ENCODE peak calls at places on chromosomes 6 and 20, in seven cellular contexts. One of them, this sample, is unnamed.

GRCh38 chr20:59185809-59186208 is 22.2 kb downstream of the ZNF831 start:
- DNase-seq in heart left ventricle: no peak
- DNase-seq in HCT116: no peak
- DNase-seq in sigmoid colon: no peak
- DNase-seq in uterus: no peak
- DNase-seq in endothelial cell of umbilical vein: no peak
- DNase-seq in spleen: no peak
- DNase-seq in this sample: no peak

GRCh38 chr6:7316658-7317533 is 3.9 kb upstream of the SSR1 start:
- DNase-seq in heart left ventricle: no peak
- DNase-seq in HCT116: no peak
- DNase-seq in sigmoid colon: no peak
- DNase-seq in uterus: no peak
- DNase-seq in endothelial cell of umbilical vein: no peak
- DNase-seq in spleen: no peak
- DNase-seq in this sample: no peak

GRCh38 chr20:32115196-32115767 is 5.8 kb downstream of the TM9SF4 start:
- DNase-seq in heart left ventricle: no peak
- DNase-seq in HCT116: no peak
- DNase-seq in sigmoid colon: no peak
- DNase-seq in uterus: no peak
- DNase-seq in endothelial cell of umbilical vein: no peak
- DNase-seq in spleen: no peak
- DNase-seq in this sample: peak; percentile 10

GRCh38 chr20:25199473-25200265 is 4.2 kb downstream of the ENTPD6 start:
- DNase-seq in heart left ventricle: no peak
- DNase-seq in HCT116: no peak
- DNase-seq in sigmoid colon: no peak
- DNase-seq in uterus: no peak
- DNase-seq in endothelial cell of umbilical vein: no peak
- DNase-seq in spleen: no peak
- DNase-seq in this sample: no peak

GRCh38 chr20:57614490-57615471 is 5.4 kb downstream of the ZBP1 start:
- DNase-seq in heart left ventricle: no peak
- DNase-seq in HCT116: no peak
- DNase-seq in sigmoid colon: no peak
- DNase-seq in uterus: no peak
- DNase-seq in endothelial cell of umbilical vein: no peak
- DNase-seq in spleen: peak; percentile 59
- DNase-seq in this sample: no peak

GRCh38 chr20:62776692-62777527 is 19.4 kb upstream of the MRGBP start:
- DNase-seq in heart left ventricle: no peak
- DNase-seq in HCT116: peak; percentile 75
- DNase-seq in sigmoid colon: no peak
- DNase-seq in uterus: no peak
- DNase-seq in endothelial cell of umbilical vein: no peak
- DNase-seq in spleen: peak; percentile 85
- DNase-seq in this sample: peak; percentile 56

GRCh38 chr6:128327890-128328289 is 192.5 kb downstream of the PTPRK start:
- DNase-seq in heart left ventricle: no peak
- DNase-seq in HCT116: peak; percentile 3
- DNase-seq in sigmoid colon: no peak
- DNase-seq in uterus: no peak
- DNase-seq in endothelial cell of umbilical vein: no peak
- DNase-seq in spleen: no peak
- DNase-seq in this sample: no peak

GRCh38 chr6:2939315-2940009 is 31.9 kb downstream of the SERPINB6 start:
- DNase-seq in heart left ventricle: peak; percentile 76
- DNase-seq in HCT116: no peak
- DNase-seq in sigmoid colon: peak; percentile 59
- DNase-seq in uterus: no peak
- DNase-seq in endothelial cell of umbilical vein: no peak
- DNase-seq in spleen: peak; percentile 81
- DNase-seq in this sample: peak; percentile 42

GRCh38 chr6:48765352-48765961 is 654.5 kb upstream of the PTCHD4 start:
- DNase-seq in heart left ventricle: peak; percentile 35
- DNase-seq in HCT116: peak; percentile 59
- DNase-seq in sigmoid colon: no peak
- DNase-seq in uterus: no peak
- DNase-seq in endothelial cell of umbilical vein: peak; percentile 74
- DNase-seq in spleen: no peak
- DNase-seq in this sample: no peak

GRCh38 chr6:14882394-14883073 is 363.3 kb upstream of the JARID2 start:
- DNase-seq in heart left ventricle: no peak
- DNase-seq in HCT116: no peak
- DNase-seq in sigmoid colon: no peak
- DNase-seq in uterus: no peak
- DNase-seq in endothelial cell of umbilical vein: no peak
- DNase-seq in spleen: no peak
- DNase-seq in this sample: no peak

GRCh38 chr6:166786704-166787293 is 159.7 kb upstream of the RPS6KA2 start:
- DNase-seq in heart left ventricle: no peak
- DNase-seq in HCT116: peak; percentile 62
- DNase-seq in sigmoid colon: no peak
- DNase-seq in uterus: no peak
- DNase-seq in endothelial cell of umbilical vein: peak; percentile 61
- DNase-seq in spleen: no peak
- DNase-seq in this sample: no peak

GRCh38 chr6:78911218-78911617 is 43.9 kb downstream of the IRAK1BP1 start:
- DNase-seq in heart left ventricle: no peak
- DNase-seq in HCT116: no peak
- DNase-seq in sigmoid colon: no peak
- DNase-seq in uterus: no peak
- DNase-seq in endothelial cell of umbilical vein: no peak
- DNase-seq in spleen: no peak
- DNase-seq in this sample: no peak

GRCh38 chr6:98845201-98846020 is 11.0 kb downstream of the POU3F2 start:
- DNase-seq in heart left ventricle: peak; percentile 81
- DNase-seq in HCT116: peak; percentile 34
- DNase-seq in sigmoid colon: peak; percentile 82
- DNase-seq in uterus: peak; percentile 66
- DNase-seq in endothelial cell of umbilical vein: peak; percentile 80
- DNase-seq in spleen: peak; percentile 87
- DNase-seq in this sample: peak; percentile 71

GRCh38 chr6:48110436-48111142 is 408 bp downstream of the PTCHD4 start:
- DNase-seq in heart left ventricle: no peak
- DNase-seq in HCT116: no peak
- DNase-seq in sigmoid colon: no peak
- DNase-seq in uterus: no peak
- DNase-seq in endothelial cell of umbilical vein: peak; percentile 37
- DNase-seq in spleen: no peak
- DNase-seq in this sample: no peak

GRCh38 chr20:58634121-58634817 is 16.8 kb upstream of the STX16 start:
- DNase-seq in heart left ventricle: no peak
- DNase-seq in HCT116: no peak
- DNase-seq in sigmoid colon: peak; percentile 68
- DNase-seq in uterus: peak; percentile 60
- DNase-seq in endothelial cell of umbilical vein: peak; percentile 79
- DNase-seq in spleen: peak; percentile 45
- DNase-seq in this sample: no peak

GRCh38 chr20:363319-364078 is 16.6 kb downstream of the NRSN2 start:
- DNase-seq in heart left ventricle: no peak
- DNase-seq in HCT116: no peak
- DNase-seq in sigmoid colon: no peak
- DNase-seq in uterus: no peak
- DNase-seq in endothelial cell of umbilical vein: no peak
- DNase-seq in spleen: no peak
- DNase-seq in this sample: peak; percentile 34

GRCh38 chr6:20708367-20709124 is 174.3 kb downstream of the CDKAL1 start:
- DNase-seq in heart left ventricle: no peak
- DNase-seq in HCT116: no peak
- DNase-seq in sigmoid colon: no peak
- DNase-seq in uterus: no peak
- DNase-seq in endothelial cell of umbilical vein: no peak
- DNase-seq in spleen: no peak
- DNase-seq in this sample: no peak

GRCh38 chr20:32685541-32686529 is 12.1 kb upstream of the C20orf203 start:
- DNase-seq in heart left ventricle: peak; percentile 71
- DNase-seq in HCT116: no peak
- DNase-seq in sigmoid colon: no peak
- DNase-seq in uterus: no peak
- DNase-seq in endothelial cell of umbilical vein: no peak
- DNase-seq in spleen: no peak
- DNase-seq in this sample: no peak

GRCh38 chr20:49569403-49570115 is 1.6 kb upstream of the PTGIS start:
- DNase-seq in heart left ventricle: no peak
- DNase-seq in HCT116: no peak
- DNase-seq in sigmoid colon: peak; percentile 83
- DNase-seq in uterus: peak; percentile 77
- DNase-seq in endothelial cell of umbilical vein: no peak
- DNase-seq in spleen: no peak
- DNase-seq in this sample: no peak

GRCh38 chr20:57996465-57996864 is 232.0 kb downstream of the ANKRD60 start:
- DNase-seq in heart left ventricle: no peak
- DNase-seq in HCT116: no peak
- DNase-seq in sigmoid colon: no peak
- DNase-seq in uterus: no peak
- DNase-seq in endothelial cell of umbilical vein: no peak
- DNase-seq in spleen: no peak
- DNase-seq in this sample: no peak

GRCh38 chr6:22954749-22955385 is 385.5 kb downstream of the HDGFL1 start:
- DNase-seq in heart left ventricle: no peak
- DNase-seq in HCT116: no peak
- DNase-seq in sigmoid colon: no peak
- DNase-seq in uterus: no peak
- DNase-seq in endothelial cell of umbilical vein: peak; percentile 68
- DNase-seq in spleen: no peak
- DNase-seq in this sample: no peak

GRCh38 chr20:46088409-46089075 is 1.2 kb downstream of the NCOA5 start:
- DNase-seq in heart left ventricle: no peak
- DNase-seq in HCT116: no peak
- DNase-seq in sigmoid colon: no peak
- DNase-seq in uterus: no peak
- DNase-seq in endothelial cell of umbilical vein: peak; percentile 28
- DNase-seq in spleen: no peak
- DNase-seq in this sample: no peak
- TF ChIP-seq CTCF in heart left ventricle: no peak
- TF ChIP-seq CTCF in HCT116: no peak
- TF ChIP-seq CTCF in sigmoid colon: no peak
- TF ChIP-seq CTCF in uterus: no peak
- TF ChIP-seq CTCF in endothelial cell of umbilical vein: no peak
- TF ChIP-seq CTCF in spleen: no peak
- TF ChIP-seq CTCF in this sample: no peak

GRCh38 chr6:111092006-111092405 is 4.7 kb downstream of the SLC16A10 start:
- DNase-seq in heart left ventricle: no peak
- DNase-seq in HCT116: no peak
- DNase-seq in sigmoid colon: no peak
- DNase-seq in uterus: no peak
- DNase-seq in endothelial cell of umbilical vein: no peak
- DNase-seq in spleen: no peak
- DNase-seq in this sample: no peak
- H3K4me3 ChIP-seq in heart left ventricle: no peak overlapping the region
- H3K4me3 ChIP-seq in HCT116: no peak overlapping the region
- H3K4me3 ChIP-seq in sigmoid colon: no peak overlapping the region
- H3K4me3 ChIP-seq in uterus: no peak overlapping the region
- H3K4me3 ChIP-seq in endothelial cell of umbilical vein: no peak overlapping the region
- H3K4me3 ChIP-seq in spleen: no peak overlapping the region
- H3K4me3 ChIP-seq in this sample: no peak overlapping the region

GRCh38 chr6:109373762-109374161 is 8.5 kb downstream of the CD164 start:
- DNase-seq in heart left ventricle: no peak
- DNase-seq in HCT116: no peak
- DNase-seq in sigmoid colon: no peak
- DNase-seq in uterus: no peak
- DNase-seq in endothelial cell of umbilical vein: no peak
- DNase-seq in spleen: no peak
- DNase-seq in this sample: no peak

GRCh38 chr6:109373333-109373732 is 8.9 kb downstream of the CD164 start:
- DNase-seq in heart left ventricle: no peak
- DNase-seq in HCT116: no peak
- DNase-seq in sigmoid colon: no peak
- DNase-seq in uterus: no peak
- DNase-seq in endothelial cell of umbilical vein: no peak
- DNase-seq in spleen: no peak
- DNase-seq in this sample: no peak

GRCh38 chr6:109370792-109371191 is 11.5 kb downstream of the CD164 start:
- DNase-seq in heart left ventricle: no peak
- DNase-seq in HCT116: no peak
- DNase-seq in sigmoid colon: no peak
- DNase-seq in uterus: no peak
- DNase-seq in endothelial cell of umbilical vein: no peak
- DNase-seq in spleen: no peak
- DNase-seq in this sample: no peak

GRCh38 chr6:109372070-109372585 is 10.1 kb downstream of the CD164 start:
- DNase-seq in heart left ventricle: no peak
- DNase-seq in HCT116: no peak
- DNase-seq in sigmoid colon: no peak
- DNase-seq in uterus: no peak
- DNase-seq in endothelial cell of umbilical vein: no peak
- DNase-seq in spleen: no peak
- DNase-seq in this sample: no peak

GRCh38 chr6:109374493-109374892 is 7.8 kb downstream of the CD164 start:
- DNase-seq in heart left ventricle: no peak
- DNase-seq in HCT116: no peak
- DNase-seq in sigmoid colon: no peak
- DNase-seq in uterus: no peak
- DNase-seq in endothelial cell of umbilical vein: no peak
- DNase-seq in spleen: no peak
- DNase-seq in this sample: no peak
- TF ChIP-seq POLR2A in heart left ventricle: no peak
- TF ChIP-seq POLR2A in HCT116: no peak
- TF ChIP-seq POLR2A in sigmoid colon: no peak
- TF ChIP-seq POLR2A in uterus: no peak
- TF ChIP-seq POLR2A in endothelial cell of umbilical vein: no peak
- TF ChIP-seq POLR2A in spleen: no peak
- TF ChIP-seq POLR2A in this sample: no peak

GRCh38 chr6:117906905-117907599 is at the start of gene SLC35F1:
- DNase-seq in heart left ventricle: peak; percentile 63
- DNase-seq in HCT116: no peak
- DNase-seq in sigmoid colon: no peak
- DNase-seq in uterus: peak; percentile 41
- DNase-seq in endothelial cell of umbilical vein: peak; percentile 31
- DNase-seq in spleen: no peak
- DNase-seq in this sample: peak; percentile 44
- TF ChIP-seq CTCF in heart left ventricle: peak; percentile 8
- TF ChIP-seq CTCF in HCT116: no peak
- TF ChIP-seq CTCF in sigmoid colon: no peak
- TF ChIP-seq CTCF in uterus: peak; percentile 9
- TF ChIP-seq CTCF in endothelial cell of umbilical vein: peak; percentile 19
- TF ChIP-seq CTCF in spleen: no peak
- TF ChIP-seq CTCF in this sample: peak; percentile 13

This sample was measured in right lobe of liver.